ENCODE peak calls at places on chromosomes 4 and X, in ten cellular contexts. One of them, this sample, is unnamed.

GRCh38 chr4:52915131-52915645 is 53.1 kb downstream of the RASL11B start:
- DNase-seq in astrocyte of the hippocampus: no peak
- DNase-seq in HCEC 1CT: peak; percentile 24
- DNase-seq in endothelial cell: no peak
- DNase-seq in heart left ventricle: no peak
- DNase-seq in germinal center: no peak
- DNase-seq in putamen: no peak
- DNase-seq in GM12891: no peak
- DNase-seq in tibial artery: no peak
- DNase-seq in H4: no peak
- DNase-seq in this sample: no peak

GRCh38 chr4:770022-770421 is 55.9 kb downstream of the CPLX1 start:
- DNase-seq in HCEC 1CT: peak; percentile 10
- DNase-seq in astrocyte of the hippocampus: no peak
- DNase-seq in germinal center: no peak
- DNase-seq in heart left ventricle: no peak
- DNase-seq in GM12891: no peak
- DNase-seq in putamen: no peak
- DNase-seq in endothelial cell: no peak
- DNase-seq in H4: no peak
- DNase-seq in tibial artery: no peak
- DNase-seq in this sample: no peak

GRCh38 chrX:38939067-38939466 is 137.8 kb downstream of the MID1IP1 start:
- DNase-seq in GM12891: no peak
- DNase-seq in astrocyte of the hippocampus: no peak
- DNase-seq in HCEC 1CT: peak; percentile 77
- DNase-seq in H4: no peak
- DNase-seq in tibial artery: peak; percentile 44
- DNase-seq in germinal center: no peak
- DNase-seq in endothelial cell: no peak
- DNase-seq in heart left ventricle: no peak
- DNase-seq in putamen: no peak
- DNase-seq in this sample: no peak

GRCh38 chr4:138035781-138036258 is 206.3 kb downstream of the SLC7A11 start:
- DNase-seq in HCEC 1CT: peak; percentile 60
- DNase-seq in germinal center: peak; percentile 75
- DNase-seq in astrocyte of the hippocampus: peak; percentile 75
- DNase-seq in putamen: peak; percentile 44
- DNase-seq in heart left ventricle: no peak
- DNase-seq in tibial artery: no peak
- DNase-seq in GM12891: peak; percentile 30
- DNase-seq in H4: peak; percentile 59
- DNase-seq in endothelial cell: peak; percentile 31
- DNase-seq in this sample: no peak

GRCh38 chr4:72112514-72113156 is 80.8 kb downstream of the NPFFR2 start:
- DNase-seq in putamen: peak; percentile 10
- DNase-seq in GM12891: no peak
- DNase-seq in germinal center: no peak
- DNase-seq in heart left ventricle: no peak
- DNase-seq in astrocyte of the hippocampus: peak; percentile 46
- DNase-seq in HCEC 1CT: peak; percentile 72
- DNase-seq in endothelial cell: no peak
- DNase-seq in tibial artery: no peak
- DNase-seq in H4: peak; percentile 91
- DNase-seq in this sample: no peak

GRCh38 chrX:74519870-74520269 is 94.6 kb downstream of the RLIM start:
- DNase-seq in endothelial cell: no peak
- DNase-seq in astrocyte of the hippocampus: no peak
- DNase-seq in H4: no peak
- DNase-seq in putamen: no peak
- DNase-seq in GM12891: no peak
- DNase-seq in heart left ventricle: no peak
- DNase-seq in germinal center: no peak
- DNase-seq in tibial artery: no peak
- DNase-seq in HCEC 1CT: no peak
- DNase-seq in this sample: no peak

GRCh38 chr4:132125131-132125530 is 1024.0 kb upstream of the PCDH10 start:
- DNase-seq in germinal center: no peak
- DNase-seq in H4: no peak
- DNase-seq in GM12891: no peak
- DNase-seq in putamen: no peak
- DNase-seq in astrocyte of the hippocampus: no peak
- DNase-seq in tibial artery: no peak
- DNase-seq in heart left ventricle: no peak
- DNase-seq in endothelial cell: no peak
- DNase-seq in HCEC 1CT: no peak
- DNase-seq in this sample: no peak

GRCh38 chrX:150899191-150899757 is 806 bp upstream of the CD99L2 start:
- DNase-seq in putamen: peak; percentile 31
- DNase-seq in HCEC 1CT: no peak
- DNase-seq in GM12891: no peak
- DNase-seq in endothelial cell: peak; percentile 22
- DNase-seq in germinal center: peak; percentile 29
- DNase-seq in heart left ventricle: peak; percentile 21
- DNase-seq in H4: no peak
- DNase-seq in tibial artery: peak; percentile 38
- DNase-seq in astrocyte of the hippocampus: peak; percentile 39
- DNase-seq in this sample: no peak

GRCh38 chr4:38371391-38371851 is 292.6 kb upstream of the KLF3 start:
- DNase-seq in endothelial cell: no peak
- DNase-seq in germinal center: no peak
- DNase-seq in heart left ventricle: no peak
- DNase-seq in H4: peak; percentile 52
- DNase-seq in tibial artery: no peak
- DNase-seq in astrocyte of the hippocampus: peak; percentile 80
- DNase-seq in GM12891: no peak
- DNase-seq in HCEC 1CT: no peak
- DNase-seq in putamen: no peak
- DNase-seq in this sample: no peak

GRCh38 chrX:47244676-47245075 is 11.9 kb downstream of the USP11 start:
- DNase-seq in putamen: no peak
- DNase-seq in germinal center: no peak
- DNase-seq in endothelial cell: no peak
- DNase-seq in H4: no peak
- DNase-seq in heart left ventricle: no peak
- DNase-seq in astrocyte of the hippocampus: no peak
- DNase-seq in HCEC 1CT: no peak
- DNase-seq in tibial artery: no peak
- DNase-seq in GM12891: no peak
- DNase-seq in this sample: no peak

GRCh38 chr4:137755033-137755471 is 222.8 kb upstream of the PCDH18 start:
- DNase-seq in astrocyte of the hippocampus: peak; percentile 25
- DNase-seq in tibial artery: no peak
- DNase-seq in putamen: peak; percentile 25
- DNase-seq in GM12891: no peak
- DNase-seq in germinal center: no peak
- DNase-seq in H4: no peak
- DNase-seq in endothelial cell: no peak
- DNase-seq in heart left ventricle: no peak
- DNase-seq in HCEC 1CT: peak; percentile 52
- DNase-seq in this sample: no peak

This sample was measured in 8988T.